ENCODE peak calls at places on chromosomes 4 and X, in eight cellular contexts. T is head of caudate nucleus, I is LoVo, P is NCI-H1092, O is LHCN-M2, D is GM23248, G is lower lobe of right lung, F is amniotic stem cell. E is an unnamed sample.

GRCh38 chrX:24777660-24778059 is 83.9 kb downstream of the POLA1 start:
- DNase-seq in P (no peak), F (no peak), I (no peak), O (no peak), D (no peak), G (no peak), T (no peak), E (no peak)

GRCh38 chrX:55026143-55026542 is 4.6 kb downstream of the ALAS2 start:
- DNase-seq in O (no peak), T (no peak), G (no peak), I (no peak), D (peak), F (no peak), P (no peak), E (no peak)

GRCh38 chr4:140971077-140971792 is 162.0 kb downstream of the RNF150 start:
- DNase-seq in F (no peak), P (no peak), T (no peak), G (no peak), D (no peak), I (no peak), O (no peak), E (no peak)

GRCh38 chrX:49061916-49062315 is 3.1 kb downstream of the CCDC120 start:
- DNase-seq in I (no peak), T (no peak), F (no peak), G (no peak), P (no peak), O (no peak), D (no peak), E (no peak)

GRCh38 chr4:128527356-128527755 is 239.7 kb upstream of the PGRMC2 start:
- DNase-seq in O (no peak), T (no peak), I (no peak), G (no peak), P (no peak), D (peak), F (no peak), E (no peak)

GRCh38 chr4:84529169-84529751 is 30.2 kb upstream of the NKX6-1 start:
- DNase-seq in P (peak), O (peak), F (no peak), I (peak), G (no peak), T (no peak), D (peak), E (no peak)

GRCh38 chr4:1091561-1091995 is 21.8 kb downstream of the RNF212 start:
- DNase-seq in F (no peak), D (no peak), O (no peak), P (no peak), T (no peak), G (no peak), I (no peak), E (no peak)

GRCh38 chr4:156946508-156947197 is 24.9 kb downstream of the PDGFC start:
- DNase-seq in P (peak), T (no peak), O (peak), I (peak), G (no peak), F (peak), D (peak), E (peak)

GRCh38 chrX:645024-645376 is 14.4 kb downstream of the SHOX start:
- DNase-seq in D (no peak), I (no peak), P (no peak), T (no peak), O (no peak), F (no peak), G (no peak), E (no peak)

GRCh38 chr4:101198741-101199339 is 148.5 kb downstream of the PPP3CA start:
- DNase-seq in F (no peak), I (no peak), O (no peak), D (no peak), P (peak), G (no peak), T (no peak), E (no peak)

GRCh38 chr4:13544556-13545393 is 467 bp upstream of the NKX3-2 start:
- DNase-seq in F (peak), I (peak), D (peak), T (peak), P (peak), G (peak), O (peak), E (no peak)

GRCh38 chr4:136342666-136343065 is 1189.6 kb downstream of the PCDH18 start:
- DNase-seq in D (no peak), O (peak), F (no peak), G (no peak), P (no peak), T (no peak), I (no peak), E (no peak)

GRCh38 chrX:110852180-110852579 is 56.6 kb upstream of the CHRDL1 start:
- DNase-seq in G (no peak), F (no peak), I (no peak), O (peak), P (no peak), T (no peak), D (peak), E (no peak)

E was measured in AG04449.